ENCODE peak calls at places on chromosomes 6 and 20, in six cellular contexts. J is SK-N-SH, H is SJSA1, U is psoas muscle, N is A673, I is left ventricle myocardium inferior. W is an unnamed sample. For H3K4me1, the result is how much of the 10 kb centered on the place peaks cover.

GRCh38 chr6:7805088-7805756 is 79.3 kb downstream of the BMP6 start:
- DNase-seq in N (no peak), I (no peak), J (no peak), U (no peak), H (no peak), W (no peak)

GRCh38 chr20:8589956-8590355 is 457.9 kb downstream of the PLCB1 start:
- DNase-seq in I (no peak), H (peak), J (no peak), N (no peak), U (no peak), W (no peak)

GRCh38 chr6:54801669-54802068 is 44.9 kb upstream of the FAM83B start:
- DNase-seq in J (no peak), N (peak), U (no peak), I (no peak), H (no peak), W (no peak)

GRCh38 chr20:62924567-62925419 is 1.5 kb downstream of the DIDO1 start:
- DNase-seq in N (peak), H (peak), J (peak), I (no peak), U (no peak), W (peak)

GRCh38 chr6:125718109-125718508 is 31.3 kb upstream of the HEY2 start:
- DNase-seq in H (no peak), N (no peak), I (no peak), U (no peak), J (no peak), W (no peak)

GRCh38 chr6:29564875-29565274 is 5.3 kb upstream of the UBD start:
- DNase-seq in U (no peak), J (no peak), I (no peak), H (no peak), N (no peak), W (no peak)

GRCh38 chr20:61701802-61702201 is 363.9 kb downstream of the TAF4 start:
- DNase-seq in J (no peak), U (no peak), N (no peak), H (no peak), I (no peak), W (no peak)

GRCh38 chr20:52313335-52313963 is 121.9 kb upstream of the ZFP64 start:
- DNase-seq in U (no peak), J (peak), H (peak), I (no peak), N (peak), W (peak)

GRCh38 chr6:36641543-36641942 is 37.0 kb upstream of the CDKN1A start:
- DNase-seq in U (no peak), I (no peak), J (no peak), N (no peak), H (no peak), W (no peak)

GRCh38 chr6:1586861-1587450 is 22.8 kb upstream of the FOXC1 start:
- DNase-seq in N (no peak), U (no peak), H (no peak), J (no peak), I (no peak), W (no peak)

GRCh38 chr6:160261991-160262718 is 3.5 kb upstream of the SLC22A2 start:
- DNase-seq in U (no peak), J (peak), N (peak), I (no peak), H (no peak), W (peak)

GRCh38 chr20:25750765-25751696 is 54.4 kb upstream of the ZNF337 start:
- DNase-seq in N (peak), U (peak), J (peak), I (peak), H (no peak), W (peak)

GRCh38 chr6:121881974-121882667 is 446.7 kb downstream of the GJA1 start:
- DNase-seq in H (peak), J (no peak), U (no peak), N (no peak), I (no peak), W (no peak)

GRCh38 chr6:35294308-35294945 is 3.2 kb upstream of the DEF6 start:
- DNase-seq in U (peak), J (peak), H (peak), N (peak), I (no peak), W (peak)

GRCh38 chr6:35469711-35470662 is 1.8 kb downstream of the RPL10A start:
- DNase-seq in H (no peak), U (peak), I (no peak), N (no peak), J (peak), W (no peak)

GRCh38 chr6:130776287-130776925 is 50.8 kb upstream of the SMLR1 start:
- DNase-seq in U (no peak), I (no peak), J (no peak), N (no peak), H (peak), W (no peak)

GRCh38 chr6:125236536-125237327 is 65.0 kb downstream of the HDDC2 start:
- DNase-seq in H (no peak), N (no peak), I (no peak), J (no peak), U (no peak), W (no peak)

DNA sequence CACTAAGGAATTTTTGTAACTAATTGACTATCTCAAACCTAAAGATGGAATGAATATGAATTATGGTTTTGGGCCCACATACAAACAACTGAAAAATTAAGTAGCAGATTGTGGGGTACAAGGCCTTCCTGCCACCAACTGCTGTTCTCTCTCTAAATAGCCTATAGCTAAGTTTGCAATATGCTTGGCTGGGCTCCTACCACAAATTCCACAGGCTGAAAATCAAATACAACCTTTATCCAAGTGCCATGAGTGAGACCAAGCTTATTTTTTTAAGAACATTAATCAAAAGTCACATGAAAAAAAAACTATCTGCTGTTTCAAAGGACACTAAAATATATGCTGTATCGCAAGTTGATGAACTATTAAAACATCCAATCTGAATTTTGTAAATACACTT is 52.1 kb downstream of the TENT5A start:
- DNase-seq in J (no peak), I (no peak), N (no peak), H (no peak), U (no peak), W (no peak)
- H3K27ac ChIP-seq in J (no peak), I (no peak), N (no peak), H (no peak), U (no peak), W (no peak)

GRCh38 chr6:40953486-40953885 is 85.5 kb downstream of the UNC5CL start:
- DNase-seq in I (no peak), U (no peak), J (peak), H (peak), N (peak), W (no peak)
- H3K4me1 ChIP-seq in I (under half), U (under half), J (under half), H (half or more), N (under half), W (under half)

GRCh38 chr20:50287512-50287911 is 96.9 kb downstream of the CEBPB start:
- DNase-seq in U (no peak), N (no peak), H (no peak), I (no peak), J (no peak), W (no peak)

GRCh38 chr20:50286174-50286511 is 95.5 kb downstream of the CEBPB start:
- DNase-seq in J (no peak), N (no peak), I (no peak), U (no peak), H (no peak), W (no peak)

GRCh38 chr20:50285376-50286173 is 94.9 kb downstream of the CEBPB start:
- DNase-seq in J (peak), U (no peak), H (peak), I (no peak), N (no peak), W (peak)

GRCh38 chr20:50288128-50288623 is 97.5 kb downstream of the CEBPB start:
- DNase-seq in N (no peak), I (no peak), J (no peak), U (no peak), H (no peak), W (no peak)

DNA sequence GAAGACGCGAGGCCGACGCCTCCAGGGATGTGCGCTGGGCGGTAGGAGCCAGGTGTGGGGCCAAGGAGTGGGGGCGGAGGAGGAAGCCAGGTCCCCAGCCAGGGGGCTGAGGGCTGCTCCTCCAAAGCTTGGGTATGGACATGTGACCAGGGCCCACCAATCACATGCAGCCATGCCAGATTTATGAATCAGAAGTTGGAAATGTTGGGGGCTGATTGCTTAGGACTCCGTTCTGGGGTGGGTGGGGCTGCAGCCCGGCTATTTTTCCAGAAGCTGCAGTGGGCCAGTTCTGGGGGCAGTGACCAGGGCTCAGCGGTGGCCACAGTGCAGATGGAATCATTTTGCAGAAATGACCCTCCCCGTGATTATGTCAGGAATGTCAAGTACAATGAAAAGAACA is 96.0 kb downstream of the CEBPB start:
- DNase-seq in J (peak), H (peak), I (peak), U (peak), N (no peak), W (peak)
- H3K4me3 ChIP-seq in J (no peak), H (no peak), I (peak), U (peak), N (no peak), W (no peak)

DNA sequence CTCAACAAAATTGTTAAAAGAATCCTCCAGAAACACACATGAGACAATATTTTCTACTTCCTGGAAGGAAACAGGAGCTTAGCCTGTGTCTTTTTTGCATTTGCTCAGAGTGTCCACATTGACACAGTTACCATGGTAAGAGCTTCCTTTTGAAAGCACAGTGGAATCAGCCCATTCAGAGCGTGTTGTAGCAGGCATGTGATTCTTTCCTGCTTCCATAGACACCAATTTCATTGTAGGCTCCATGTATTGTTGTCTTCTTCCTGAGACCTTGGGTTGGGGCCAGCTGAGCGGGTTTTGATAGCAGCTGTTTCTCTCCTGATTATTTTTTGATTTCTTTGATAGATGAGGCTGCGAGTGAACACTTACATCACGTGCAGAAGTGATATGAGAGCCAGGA is 44.9 kb upstream of the PXDC1 start:
- DNase-seq in N (no peak), U (no peak), I (peak), J (no peak), H (no peak), W (no peak)
- H3K27ac ChIP-seq in N (no peak), U (no peak), I (peak), J (no peak), H (peak), W (no peak)

GRCh38 chr6:112863753-112864152 is 516.6 kb downstream of the RFPL4B start:
- DNase-seq in U (no peak), N (no peak), I (no peak), J (no peak), H (no peak), W (no peak)
- H3K4me1 ChIP-seq in U (under half), N (under half), I (under half), J (under half), H (under half), W (under half)

GRCh38 chr20:57400821-57401564 is 9.8 kb downstream of the RBM38 start:
- DNase-seq in N (no peak), J (no peak), H (no peak), U (peak), I (no peak), W (no peak)
- H3K4me3 ChIP-seq in N (no peak), J (no peak), H (no peak), U (peak), I (no peak), W (no peak)

DNA sequence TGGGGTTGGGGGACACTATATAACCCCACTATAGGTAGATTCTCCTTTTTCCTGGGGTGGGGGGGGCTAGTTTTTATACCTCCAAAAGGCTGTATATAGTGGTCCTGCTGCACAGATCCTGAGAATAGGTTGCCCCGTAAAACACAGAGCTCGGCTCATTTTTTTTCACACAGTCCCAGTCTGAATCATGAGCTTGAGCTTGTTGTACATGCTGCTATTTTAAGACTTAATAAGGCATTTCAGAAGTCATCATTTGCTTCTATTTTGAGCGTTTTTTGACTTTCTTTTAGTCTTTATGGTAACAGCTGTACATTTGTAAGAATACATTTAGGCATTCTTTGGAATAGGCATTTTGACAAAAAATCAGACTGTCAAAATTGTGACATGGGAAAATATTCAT is 30.5 kb downstream of the SLC9A8 start:
- DNase-seq in J (no peak), H (no peak), U (no peak), N (no peak), I (no peak), W (no peak)
- H3K27ac ChIP-seq in J (no peak), H (no peak), U (no peak), N (no peak), I (no peak), W (no peak)

GRCh38 chr6:41578714-41579610 is 32.8 kb downstream of the FOXP4 start:
- DNase-seq in J (peak), U (no peak), I (no peak), N (peak), H (peak), W (no peak)

GRCh38 chr6:41582540-41582939 is 36.4 kb downstream of the FOXP4 start:
- DNase-seq in N (no peak), H (no peak), J (no peak), I (no peak), U (no peak), W (no peak)

GRCh38 chr6:41581381-41581991 is 35.3 kb downstream of the FOXP4 start:
- DNase-seq in N (peak), J (peak), I (no peak), H (peak), U (peak), W (no peak)

GRCh38 chr6:41577865-41578713 is 31.9 kb downstream of the FOXP4 start:
- DNase-seq in I (no peak), J (peak), N (peak), U (no peak), H (peak), W (no peak)

GRCh38 chr6:41580690-41581089 is 34.5 kb downstream of the FOXP4 start:
- DNase-seq in U (no peak), N (no peak), H (no peak), I (no peak), J (no peak), W (no peak)
- H3K4me1 ChIP-seq in U (under half), N (under half), H (half or more), I (half or more), J (under half), W (under half)

GRCh38 chr6:33744895-33745546 is 1.7 kb downstream of the IP6K3 start:
- DNase-seq in U (peak), H (peak), J (no peak), I (no peak), N (peak), W (no peak)
- H3K4me3 ChIP-seq in U (peak), H (no peak), J (no peak), I (peak), N (no peak), W (no peak)

GRCh38 chr6:46772038-46772437 is 21.2 kb upstream of the MEP1A start:
- DNase-seq in J (no peak), N (no peak), U (no peak), H (no peak), I (no peak), W (no peak)
- H3K27ac ChIP-seq in J (no peak), N (no peak), U (no peak), H (no peak), I (peak), W (no peak)

W was measured in testis.